ENCODE peak calls at places on chromosome 11, in four cellular contexts. Q, O, R and K are unnamed samples.

GRCh38 chr11:123740787-123741158 is 687 bp downstream of the ZNF202 start:
- DNase-seq in O (no peak), R (no peak), Q (no peak), K (no peak)

GRCh38 chr11:122731500-122731913 is 76.0 kb downstream of the UBASH3B start:
- DNase-seq in R (peak), Q (no peak), O (peak), K (no peak)

GRCh38 chr11:114340311-114341131 is 44.3 kb downstream of the NNMT start:
- DNase-seq in R (peak), Q (no peak), O (peak), K (peak)

GRCh38 chr11:127965947-127966668 is 621.2 kb downstream of the ETS1 start:
- DNase-seq in O (no peak), R (no peak), Q (no peak), K (no peak)

GRCh38 chr11:67274768-67275605 is 8.7 kb downstream of the GRK2 start:
- DNase-seq in R (no peak), Q (no peak), O (no peak), K (no peak)

GRCh38 chr11:85822814-85823213 is 11.9 kb upstream of the SYTL2 start:
- DNase-seq in O (no peak), R (no peak), Q (no peak), K (no peak)

GRCh38 chr11:19628018-19628417 is 84.6 kb upstream of the NAV2 start:
- DNase-seq in Q (no peak), O (no peak), R (no peak), K (no peak)

GRCh38 chr11:20160425-20161229 is at the start of gene DBX1:
- DNase-seq in R (no peak), Q (no peak), O (no peak), K (peak)

GRCh38 chr11:75913984-75914383 is 99.0 kb downstream of the UVRAG start:
- DNase-seq in R (no peak), O (no peak), Q (no peak), K (no peak)

GRCh38 chr11:79080506-79080905 is 360.3 kb downstream of the TENM4 start:
- DNase-seq in Q (no peak), O (no peak), R (no peak), K (no peak)

GRCh38 chr11:1158681-1159525 is 1.1 kb downstream of the MUC5AC start:
- DNase-seq in R (no peak), O (no peak), Q (no peak), K (peak)

GRCh38 chr11:3106736-3107524 is 49.7 kb upstream of the CARS1 start:
- DNase-seq in R (no peak), O (no peak), Q (no peak), K (peak)
- TF ChIP-seq MAX in R (no peak), O (no peak), Q (no peak), K (no peak)

GRCh38 chr11:60971520-60971919 is at the start of gene CD6:
- DNase-seq in O (no peak), Q (no peak), R (no peak), K (no peak)

GRCh38 chr11:60972182-60973030 is 926 bp downstream of the CD6 start:
- DNase-seq in Q (no peak), R (no peak), O (no peak), K (no peak)

GRCh38 chr11:60970890-60971289 is 590 bp upstream of the CD6 start:
- DNase-seq in Q (no peak), O (no peak), R (no peak), K (no peak)

GRCh38 chr11:60974726-60975125 is 3.2 kb downstream of the CD6 start:
- DNase-seq in Q (no peak), R (no peak), O (no peak), K (peak)

GRCh38 chr11:60973699-60974098 is 2.2 kb downstream of the CD6 start:
- DNase-seq in O (no peak), Q (no peak), R (no peak), K (no peak)
- TF ChIP-seq MAX in O (no peak), Q (no peak), R (no peak), K (no peak)

GRCh38 chr11:72719144-72719543 is 33.1 kb downstream of the ARAP1 start:
- DNase-seq in O (no peak), Q (no peak), R (no peak), K (no peak)
- TF ChIP-seq MAX in O (no peak), Q (no peak), R (no peak), K (no peak)

GRCh38 chr11:27401760-27402316 is 38.8 kb upstream of the CCDC34 start:
- DNase-seq in R (peak), O (peak), Q (no peak), K (no peak)
- TF ChIP-seq MAX in R (no peak), O (peak), Q (no peak), K (no peak)